ENCODE peak calls at places on chromosomes 16 and 17, in five cellular contexts. C, Z, D, V and S are unnamed samples.

GRCh38 chr17:19727466-19728113 is 11.2 kb upstream of the SLC47A2 start:
- DNase-seq in C (no peak), Z (peak; percentile 90), V (peak; percentile 71), D (peak; percentile 40), S (peak; percentile 38)

GRCh38 chr17:2346475-2346874 is 9.2 kb downstream of the SGSM2 start:
- DNase-seq in C (no peak), Z (no peak), V (no peak), D (no peak), S (no peak)

GRCh38 chr16:13915033-13915635 is 4.8 kb upstream of the ERCC4 start:
- DNase-seq in D (no peak), Z (no peak), C (no peak), V (no peak), S (no peak)

GRCh38 chr17:81239714-81240555 is 817 bp downstream of the NDUFAF8 start:
- DNase-seq in Z (peak; percentile 27), C (peak; percentile 84), V (no peak), D (no peak), S (no peak)

GRCh38 chr16:86011532-86011931 is 112.6 kb downstream of the IRF8 start:
- DNase-seq in Z (no peak), D (no peak), V (no peak), C (no peak), S (no peak)

GRCh38 chr17:31489295-31490018 is 98.0 kb downstream of the RAB11FIP4 start:
- DNase-seq in D (no peak), C (no peak), V (no peak), Z (no peak), S (no peak)

GRCh38 chr16:89906141-89907025 is 12.3 kb upstream of the MC1R start:
- DNase-seq in C (no peak), V (no peak), Z (no peak), D (no peak), S (no peak)

GRCh38 chr17:73969956-73970355 is 233.5 kb upstream of the RPL38 start:
- DNase-seq in D (no peak), V (no peak), C (no peak), Z (no peak), S (no peak)

GRCh38 chr16:278863-279366 is 1.5 kb upstream of the ARHGDIG start:
- DNase-seq in C (no peak), V (no peak), Z (peak; percentile 21), D (peak; percentile 51), S (no peak)

GRCh38 chr17:65121916-65122821 is 15.0 kb upstream of the RGS9 start:
- DNase-seq in Z (no peak), V (no peak), D (no peak), C (peak; percentile 56), S (no peak)

GRCh38 chr16:67406628-67407027 is 9.6 kb downstream of the ZDHHC1 start:
- DNase-seq in D (peak; percentile 86), V (peak; percentile 93), C (no peak), Z (peak; percentile 80), S (no peak)

GRCh38 chr17:9240659-9241370 is 219.5 kb downstream of the NTN1 start:
- DNase-seq in V (peak; percentile 51), C (no peak), Z (peak; percentile 55), D (peak; percentile 42), S (no peak)

GRCh38 chr16:79876332-79876730 is 275.8 kb upstream of the MAF start:
- DNase-seq in D (no peak), C (peak; percentile 56), V (no peak), Z (no peak), S (no peak)

GRCh38 chr16:11497851-11498289 is 88.8 kb downstream of the LITAF start:
- DNase-seq in C (no peak), D (peak; percentile 67), V (peak; percentile 7), Z (peak; percentile 66), S (no peak)

GRCh38 chr16:22890976-22891375 is 77.0 kb downstream of the HS3ST2 start:
- DNase-seq in C (no peak), D (no peak), Z (no peak), V (no peak), S (no peak)

GRCh38 chr17:65558683-65559311 is 2.7 kb downstream of the AXIN2 start:
- DNase-seq in Z (no peak), V (no peak), D (no peak), C (peak; percentile 13), S (no peak)

GRCh38 chr16:55179858-55180585 is 144.0 kb upstream of the IRX6 start:
- DNase-seq in C (no peak), Z (no peak), D (no peak), V (no peak), S (no peak)

GRCh38 chr17:46023783-46024388 is 24.8 kb downstream of the STH start:
- DNase-seq in D (no peak), C (no peak), Z (no peak), V (no peak), S (no peak)

DNA sequence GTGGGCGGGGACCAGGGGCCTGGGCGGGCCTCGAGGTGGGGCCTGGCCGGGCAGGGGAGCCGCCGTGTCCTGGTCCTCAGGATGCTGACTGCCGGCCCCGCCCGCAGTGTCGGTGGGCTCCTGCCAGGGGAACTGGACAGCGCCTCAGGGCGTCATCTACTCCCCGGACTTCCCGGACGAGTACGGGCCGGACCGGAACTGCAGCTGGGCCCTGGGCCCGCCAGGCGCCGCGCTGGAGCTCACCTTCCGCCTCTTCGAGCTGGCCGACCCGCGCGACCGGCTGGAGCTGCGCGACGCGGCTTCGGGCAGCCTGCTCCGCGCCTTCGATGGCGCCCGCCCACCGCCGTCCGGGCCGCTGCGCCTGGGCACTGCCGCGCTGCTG is 2.4 kb upstream of the PAQR4 start:
- DNase-seq in Z (no peak), V (no peak), C (no peak), D (no peak), S (no peak)
- TF ChIP-seq CTCF in Z (no peak), V (no peak), C (no peak), D (no peak), S (no peak)

GRCh38 chr17:42334667-42335066 is 46.4 kb downstream of the STAT5A start:
- DNase-seq in Z (peak; percentile 33), C (no peak), D (no peak), V (no peak), S (no peak)

GRCh38 chr17:42340691-42341127 is 47.5 kb downstream of the STAT3 start:
- DNase-seq in D (no peak), C (peak; percentile 11), V (no peak), Z (no peak), S (no peak)

GRCh38 chr17:42341568-42341967 is 46.7 kb downstream of the STAT3 start:
- DNase-seq in C (no peak), D (no peak), V (no peak), Z (no peak), S (no peak)

GRCh38 chr17:42339221-42339620 is 49.0 kb downstream of the STAT3 start:
- DNase-seq in C (no peak), V (no peak), D (no peak), Z (no peak), S (no peak)

DNA sequence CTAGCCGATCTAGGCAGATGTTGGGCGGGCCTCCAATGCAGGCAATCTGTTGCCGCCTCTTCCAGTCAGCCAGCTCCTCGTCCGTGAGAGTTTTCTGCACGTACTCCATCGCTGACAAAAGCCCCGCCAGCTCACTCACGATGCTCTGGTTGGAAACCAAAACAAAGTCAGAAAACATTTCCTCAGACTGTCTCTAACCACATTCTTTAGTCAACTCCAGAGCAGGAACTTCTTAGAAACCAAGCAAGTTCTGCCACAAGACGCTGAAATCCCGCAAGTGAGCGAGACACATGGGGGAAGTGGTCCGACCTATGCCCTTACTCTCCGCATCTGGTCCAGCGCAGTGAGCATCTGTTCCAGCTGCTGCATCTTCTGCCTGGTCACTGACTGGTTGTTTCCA is 49.1 kb downstream of the STAT5A start:
- DNase-seq in D (peak; percentile 64), C (no peak), V (peak; percentile 69), Z (peak; percentile 34), S (no peak)
- H3K4me3 ChIP-seq in D (no peak overlapping the region), C (no peak overlapping the region), V (no peak overlapping the region), Z (no peak overlapping the region), S (no peak overlapping the region)

GRCh38 chr17:32813021-32813420 is 63.9 kb downstream of the MYO1D start:
- DNase-seq in V (no peak), Z (peak; percentile 79), D (no peak), C (no peak), S (no peak)
- TF ChIP-seq CTCF in V (no peak), Z (peak; percentile 9), D (no peak), C (no peak), S (no peak)

DNA sequence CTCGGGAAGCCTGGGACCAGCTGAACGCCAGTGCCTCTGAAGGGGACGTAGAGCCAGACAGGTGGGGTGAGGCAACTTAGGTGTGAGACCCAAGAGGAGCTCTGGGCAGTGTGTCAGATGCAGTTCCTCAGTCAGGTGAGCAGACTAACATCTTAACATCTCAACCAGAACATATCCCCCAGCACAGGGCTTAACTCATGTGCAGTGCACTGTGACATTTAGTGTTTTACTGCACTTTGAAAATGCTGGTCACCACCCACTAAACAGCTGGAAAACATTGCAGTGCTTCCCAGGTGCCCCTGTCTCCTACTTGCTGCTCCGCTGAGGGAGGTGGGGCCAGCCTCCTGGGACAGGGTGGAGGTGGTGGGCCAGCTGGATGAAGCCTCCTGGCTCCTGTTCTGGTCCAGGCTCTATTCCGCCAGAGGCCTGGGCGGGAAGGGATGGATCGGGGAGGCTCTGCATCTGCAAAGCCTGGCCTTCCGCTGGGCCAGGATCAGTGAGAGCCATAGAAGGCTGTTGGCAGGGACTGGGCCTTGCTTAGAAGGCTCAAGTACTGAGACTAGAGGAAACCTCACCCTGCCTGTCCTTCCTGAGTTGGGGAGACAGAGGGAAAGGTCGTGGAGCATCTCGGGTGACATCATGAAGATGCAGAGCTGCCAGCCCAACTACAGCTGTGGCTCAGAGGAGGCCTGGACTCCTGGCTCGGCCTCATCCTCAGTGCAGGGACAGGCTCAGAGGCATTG is 7.9 kb upstream of the MRC2 start:
- DNase-seq in Z (no peak), V (no peak), D (no peak), C (no peak), S (no peak)
- H3K4me3 ChIP-seq in Z (no peak overlapping the region), V (no peak overlapping the region), D (no peak overlapping the region), C (no peak overlapping the region), S (no peak overlapping the region)

DNA sequence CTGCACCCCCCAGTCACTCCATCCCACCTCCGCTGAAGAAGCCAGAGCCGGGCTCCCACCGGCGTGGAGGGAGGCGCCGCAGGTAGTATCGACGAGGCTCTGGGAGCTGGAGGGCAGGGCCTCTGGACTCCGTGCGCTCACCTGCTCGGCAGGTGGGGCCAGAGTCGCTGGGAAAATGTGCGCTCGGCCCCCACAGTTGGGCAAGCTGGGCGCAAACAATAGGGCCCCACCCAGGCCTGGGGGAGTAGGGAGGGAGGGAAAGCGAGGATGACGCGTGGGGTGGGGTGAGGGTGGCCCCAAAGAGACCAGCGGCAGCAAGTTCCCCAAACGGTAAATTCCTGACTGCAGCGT is 660 bp downstream of the JUP start:
- DNase-seq in C (peak; percentile 6), V (no peak), Z (peak; percentile 51), D (peak; percentile 22), S (no peak)
- TF ChIP-seq CTCF in C (no peak), V (no peak), Z (no peak), D (no peak), S (no peak)

GRCh38 chr17:71845354-71845753 is 275.5 kb upstream of the SOX9 start:
- DNase-seq in C (no peak), V (no peak), Z (no peak), D (no peak), S (no peak)
- H3K4me3 ChIP-seq in C (no peak overlapping the region), V (no peak overlapping the region), Z (no peak overlapping the region), D (no peak overlapping the region), S (no peak overlapping the region)